ENCODE peak calls at places on chromosomes 13 and 19, in nine cellular contexts. One of them, this sample, is unnamed.

GRCh38 chr13:24834902-24835510 is 71.0 kb downstream of the RNF17 start:
- DNase-seq in progenitor cell of endocrine pancreas: no peak
- DNase-seq in amygdala: no peak
- DNase-seq in BE2C: peak
- DNase-seq in M059J: no peak
- DNase-seq in central memory CD8-positive, alpha-beta T cell: no peak
- DNase-seq in fibroblast of pulmonary artery: no peak
- DNase-seq in effector CD4-positive, alpha-beta T cell: no peak
- DNase-seq in A172: no peak
- DNase-seq in this sample: no peak

GRCh38 chr19:19554074-19555023 is 16.3 kb downstream of the CILP2 start:
- DNase-seq in central memory CD8-positive, alpha-beta T cell: no peak
- DNase-seq in A172: peak
- DNase-seq in fibroblast of pulmonary artery: peak
- DNase-seq in effector CD4-positive, alpha-beta T cell: peak
- DNase-seq in progenitor cell of endocrine pancreas: no peak
- DNase-seq in BE2C: no peak
- DNase-seq in amygdala: no peak
- DNase-seq in M059J: peak
- DNase-seq in this sample: no peak

GRCh38 chr19:32498641-32499200 is 82.3 kb upstream of the PDCD5 start:
- DNase-seq in A172: no peak
- DNase-seq in fibroblast of pulmonary artery: no peak
- DNase-seq in effector CD4-positive, alpha-beta T cell: no peak
- DNase-seq in amygdala: no peak
- DNase-seq in BE2C: no peak
- DNase-seq in central memory CD8-positive, alpha-beta T cell: peak
- DNase-seq in M059J: peak
- DNase-seq in progenitor cell of endocrine pancreas: no peak
- DNase-seq in this sample: no peak

GRCh38 chr19:33509774-33510173 is 11.8 kb downstream of the PEPD start:
- DNase-seq in effector CD4-positive, alpha-beta T cell: no peak
- DNase-seq in BE2C: no peak
- DNase-seq in central memory CD8-positive, alpha-beta T cell: no peak
- DNase-seq in amygdala: no peak
- DNase-seq in A172: no peak
- DNase-seq in fibroblast of pulmonary artery: no peak
- DNase-seq in M059J: no peak
- DNase-seq in progenitor cell of endocrine pancreas: no peak
- DNase-seq in this sample: no peak

GRCh38 chr13:110346661-110347067 is 39.6 kb downstream of the COL4A2 start:
- DNase-seq in fibroblast of pulmonary artery: no peak
- DNase-seq in A172: peak
- DNase-seq in BE2C: no peak
- DNase-seq in central memory CD8-positive, alpha-beta T cell: no peak
- DNase-seq in progenitor cell of endocrine pancreas: no peak
- DNase-seq in amygdala: no peak
- DNase-seq in effector CD4-positive, alpha-beta T cell: no peak
- DNase-seq in M059J: no peak
- DNase-seq in this sample: no peak

GRCh38 chr13:46575321-46575721 is 22.4 kb downstream of the LRCH1 start:
- DNase-seq in A172: no peak
- DNase-seq in M059J: no peak
- DNase-seq in central memory CD8-positive, alpha-beta T cell: no peak
- DNase-seq in effector CD4-positive, alpha-beta T cell: no peak
- DNase-seq in progenitor cell of endocrine pancreas: no peak
- DNase-seq in amygdala: no peak
- DNase-seq in fibroblast of pulmonary artery: peak
- DNase-seq in BE2C: no peak
- DNase-seq in this sample: no peak

GRCh38 chr19:28934626-28935025 is 278.3 kb downstream of the UQCRFS1 start:
- DNase-seq in central memory CD8-positive, alpha-beta T cell: no peak
- DNase-seq in effector CD4-positive, alpha-beta T cell: no peak
- DNase-seq in progenitor cell of endocrine pancreas: no peak
- DNase-seq in A172: no peak
- DNase-seq in fibroblast of pulmonary artery: no peak
- DNase-seq in amygdala: no peak
- DNase-seq in M059J: no peak
- DNase-seq in BE2C: no peak
- DNase-seq in this sample: no peak

GRCh38 chr13:75635621-75636338 is at the start of gene LMO7:
- DNase-seq in amygdala: no peak
- DNase-seq in M059J: peak
- DNase-seq in progenitor cell of endocrine pancreas: peak
- DNase-seq in fibroblast of pulmonary artery: peak
- DNase-seq in A172: peak
- DNase-seq in central memory CD8-positive, alpha-beta T cell: peak
- DNase-seq in BE2C: peak
- DNase-seq in effector CD4-positive, alpha-beta T cell: no peak
- DNase-seq in this sample: no peak

GRCh38 chr13:113935081-113935511 is 38.8 kb downstream of the C13orf46 start:
- DNase-seq in effector CD4-positive, alpha-beta T cell: no peak
- DNase-seq in M059J: no peak
- DNase-seq in progenitor cell of endocrine pancreas: no peak
- DNase-seq in A172: no peak
- DNase-seq in BE2C: no peak
- DNase-seq in central memory CD8-positive, alpha-beta T cell: no peak
- DNase-seq in fibroblast of pulmonary artery: no peak
- DNase-seq in amygdala: no peak
- DNase-seq in this sample: no peak

GRCh38 chr13:66492479-66492878 is 737.7 kb downstream of the PCDH9 start:
- DNase-seq in A172: no peak
- DNase-seq in central memory CD8-positive, alpha-beta T cell: no peak
- DNase-seq in BE2C: peak
- DNase-seq in fibroblast of pulmonary artery: no peak
- DNase-seq in effector CD4-positive, alpha-beta T cell: no peak
- DNase-seq in progenitor cell of endocrine pancreas: no peak
- DNase-seq in M059J: no peak
- DNase-seq in amygdala: no peak
- DNase-seq in this sample: peak

GRCh38 chr13:113406321-113407102 is 42.6 kb upstream of the GRTP1 start:
- DNase-seq in M059J: no peak
- DNase-seq in effector CD4-positive, alpha-beta T cell: no peak
- DNase-seq in central memory CD8-positive, alpha-beta T cell: no peak
- DNase-seq in BE2C: no peak
- DNase-seq in A172: no peak
- DNase-seq in fibroblast of pulmonary artery: no peak
- DNase-seq in progenitor cell of endocrine pancreas: no peak
- DNase-seq in amygdala: no peak
- DNase-seq in this sample: no peak

GRCh38 chr13:79490846-79491245 is 9.9 kb downstream of the NDFIP2 start:
- DNase-seq in progenitor cell of endocrine pancreas: no peak
- DNase-seq in M059J: peak
- DNase-seq in central memory CD8-positive, alpha-beta T cell: no peak
- DNase-seq in amygdala: no peak
- DNase-seq in BE2C: no peak
- DNase-seq in A172: peak
- DNase-seq in fibroblast of pulmonary artery: no peak
- DNase-seq in effector CD4-positive, alpha-beta T cell: no peak
- DNase-seq in this sample: no peak

This sample was measured in SK-N-DZ.